ENCODE peak calls at places on chromosomes 16 and 17, in seven cellular contexts. One of them, this sample, is unnamed.

GRCh38 chr16:708959-709358 is 3.4 kb upstream of the FBXL16 start:
- DNase-seq in tibial nerve: no peak
- DNase-seq in transverse colon: no peak
- DNase-seq in A549: no peak
- DNase-seq in sigmoid colon: no peak
- DNase-seq in body of pancreas: no peak
- DNase-seq in heart left ventricle: no peak
- DNase-seq in this sample: no peak

GRCh38 chr17:21124096-21124495 is 2.7 kb upstream of the DHRS7B start:
- DNase-seq in tibial nerve: no peak
- DNase-seq in transverse colon: no peak
- DNase-seq in A549: no peak
- DNase-seq in sigmoid colon: no peak
- DNase-seq in body of pancreas: no peak
- DNase-seq in heart left ventricle: no peak
- DNase-seq in this sample: no peak

GRCh38 chr16:26317885-26318284 is 626.1 kb downstream of the HS3ST4 start:
- DNase-seq in tibial nerve: no peak
- DNase-seq in transverse colon: no peak
- DNase-seq in A549: no peak
- DNase-seq in sigmoid colon: no peak
- DNase-seq in body of pancreas: no peak
- DNase-seq in heart left ventricle: no peak
- DNase-seq in this sample: no peak

GRCh38 chr16:70687172-70687531 is 1.3 kb upstream of the MTSS2 start:
- DNase-seq in tibial nerve: no peak
- DNase-seq in transverse colon: no peak
- DNase-seq in A549: no peak
- DNase-seq in sigmoid colon: no peak
- DNase-seq in body of pancreas: no peak
- DNase-seq in heart left ventricle: peak
- DNase-seq in this sample: no peak

GRCh38 chr16:69865701-69866100 is 85.4 kb upstream of the CLEC18A start:
- DNase-seq in tibial nerve: no peak
- DNase-seq in transverse colon: no peak
- DNase-seq in A549: no peak
- DNase-seq in sigmoid colon: no peak
- DNase-seq in body of pancreas: no peak
- DNase-seq in heart left ventricle: peak
- DNase-seq in this sample: no peak

GRCh38 chr17:35373984-35374765 is 754 bp upstream of the SLFN11 start:
- DNase-seq in tibial nerve: peak
- DNase-seq in transverse colon: peak
- DNase-seq in A549: peak
- DNase-seq in sigmoid colon: peak
- DNase-seq in body of pancreas: peak
- DNase-seq in heart left ventricle: peak
- DNase-seq in this sample: peak

GRCh38 chr17:58317421-58318064 is 11.1 kb downstream of the TSPOAP1 start:
- DNase-seq in tibial nerve: no peak
- DNase-seq in transverse colon: peak
- DNase-seq in A549: peak
- DNase-seq in sigmoid colon: peak
- DNase-seq in body of pancreas: peak
- DNase-seq in heart left ventricle: peak
- DNase-seq in this sample: peak

GRCh38 chr17:70947215-70947614 is 777.9 kb downstream of the KCNJ2 start:
- DNase-seq in tibial nerve: no peak
- DNase-seq in transverse colon: no peak
- DNase-seq in A549: no peak
- DNase-seq in sigmoid colon: no peak
- DNase-seq in body of pancreas: no peak
- DNase-seq in heart left ventricle: no peak
- DNase-seq in this sample: no peak

GRCh38 chr17:30393911-30394867 is 15.5 kb downstream of the CPD start:
- DNase-seq in tibial nerve: no peak
- DNase-seq in transverse colon: no peak
- DNase-seq in A549: no peak
- DNase-seq in sigmoid colon: no peak
- DNase-seq in body of pancreas: no peak
- DNase-seq in heart left ventricle: no peak
- DNase-seq in this sample: no peak

GRCh38 chr16:72995151-72995881 is 52.6 kb downstream of the ZFHX3 start:
- DNase-seq in tibial nerve: no peak
- DNase-seq in transverse colon: peak
- DNase-seq in A549: peak
- DNase-seq in sigmoid colon: no peak
- DNase-seq in body of pancreas: no peak
- DNase-seq in heart left ventricle: no peak
- DNase-seq in this sample: no peak

GRCh38 chr17:58531661-58532554 is 17.5 kb upstream of the MTMR4 start:
- DNase-seq in tibial nerve: no peak
- DNase-seq in transverse colon: peak
- DNase-seq in A549: no peak
- DNase-seq in sigmoid colon: peak
- DNase-seq in body of pancreas: peak
- DNase-seq in heart left ventricle: peak
- DNase-seq in this sample: peak

GRCh38 chr16:54015147-54015546 is 271.4 kb downstream of the IRX3 start:
- DNase-seq in tibial nerve: no peak
- DNase-seq in transverse colon: no peak
- DNase-seq in A549: no peak
- DNase-seq in sigmoid colon: no peak
- DNase-seq in body of pancreas: no peak
- DNase-seq in heart left ventricle: no peak
- DNase-seq in this sample: no peak

GRCh38 chr16:28163699-28164584 is 47.8 kb downstream of the XPO6 start:
- DNase-seq in tibial nerve: no peak
- DNase-seq in transverse colon: no peak
- DNase-seq in A549: no peak
- DNase-seq in sigmoid colon: no peak
- DNase-seq in body of pancreas: no peak
- DNase-seq in heart left ventricle: no peak
- DNase-seq in this sample: no peak

DNA sequence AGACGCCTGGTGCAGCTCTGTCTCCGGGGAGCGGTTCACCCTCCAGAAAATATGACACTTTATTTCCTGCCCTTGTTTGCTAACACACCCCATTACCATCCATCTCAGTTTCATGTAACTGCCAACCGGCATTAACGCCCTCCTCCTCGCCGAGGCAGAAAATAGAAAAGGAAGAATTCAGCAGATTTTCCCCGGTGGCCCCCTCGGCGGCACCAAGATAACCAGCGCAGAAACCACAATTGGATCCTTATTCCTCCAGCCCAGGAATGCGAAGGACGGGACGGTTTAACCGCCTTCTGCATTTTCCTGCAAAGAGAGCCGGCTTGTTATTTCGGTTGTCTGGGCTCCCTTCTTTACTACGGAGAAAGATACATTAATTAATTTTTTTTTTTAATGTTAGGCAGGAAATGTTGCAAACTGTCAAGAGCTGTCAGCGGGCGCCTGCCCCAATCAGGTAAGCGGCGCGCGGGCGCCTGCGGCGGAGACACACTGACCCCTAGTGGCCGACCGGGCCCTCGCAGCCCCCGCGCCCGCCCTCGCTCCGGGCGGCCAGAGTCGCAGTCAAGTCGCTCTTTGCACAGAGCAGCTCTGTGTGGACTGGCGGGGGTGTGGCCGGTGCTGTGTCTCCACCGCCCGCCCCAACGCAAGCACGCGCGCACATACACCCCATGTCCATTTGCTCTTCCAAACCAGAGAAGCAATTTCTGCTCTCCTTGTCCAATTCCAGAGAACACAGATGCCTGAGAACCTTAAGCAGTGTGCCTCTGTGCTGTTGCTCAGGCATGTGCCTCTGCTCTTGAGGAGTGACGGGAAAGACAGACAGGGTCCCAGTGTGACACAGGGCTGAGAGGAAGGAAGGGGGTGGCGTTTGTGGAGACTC is 53.6 kb downstream of the C17orf67 start:
- DNase-seq in tibial nerve: peak
- DNase-seq in transverse colon: peak
- DNase-seq in A549: peak
- DNase-seq in sigmoid colon: peak
- DNase-seq in body of pancreas: peak
- DNase-seq in heart left ventricle: peak
- DNase-seq in this sample: peak
- TF ChIP-seq POLR2A in tibial nerve: no peak
- TF ChIP-seq POLR2A in transverse colon: no peak
- TF ChIP-seq POLR2A in A549: no peak
- TF ChIP-seq POLR2A in sigmoid colon: no peak
- TF ChIP-seq POLR2A in body of pancreas: no peak
- TF ChIP-seq POLR2A in heart left ventricle: no peak
- TF ChIP-seq POLR2A in this sample: no peak

GRCh38 chr17:419073-419735 is 66.6 kb upstream of the RPH3AL start:
- DNase-seq in tibial nerve: no peak
- DNase-seq in transverse colon: peak
- DNase-seq in A549: no peak
- DNase-seq in sigmoid colon: no peak
- DNase-seq in body of pancreas: no peak
- DNase-seq in heart left ventricle: no peak
- DNase-seq in this sample: peak

GRCh38 chr17:413706-414440 is 61.3 kb upstream of the RPH3AL start:
- DNase-seq in tibial nerve: no peak
- DNase-seq in transverse colon: no peak
- DNase-seq in A549: no peak
- DNase-seq in sigmoid colon: no peak
- DNase-seq in body of pancreas: no peak
- DNase-seq in heart left ventricle: no peak
- DNase-seq in this sample: no peak

GRCh38 chr17:418421-418751 is 65.8 kb upstream of the RPH3AL start:
- DNase-seq in tibial nerve: no peak
- DNase-seq in transverse colon: no peak
- DNase-seq in A549: no peak
- DNase-seq in sigmoid colon: no peak
- DNase-seq in body of pancreas: no peak
- DNase-seq in heart left ventricle: no peak
- DNase-seq in this sample: no peak

GRCh38 chr17:417691-418420 is 65.2 kb upstream of the RPH3AL start:
- DNase-seq in tibial nerve: no peak
- DNase-seq in transverse colon: no peak
- DNase-seq in A549: no peak
- DNase-seq in sigmoid colon: no peak
- DNase-seq in body of pancreas: no peak
- DNase-seq in heart left ventricle: no peak
- DNase-seq in this sample: no peak

GRCh38 chr17:416293-417206 is 63.9 kb upstream of the RPH3AL start:
- DNase-seq in tibial nerve: no peak
- DNase-seq in transverse colon: peak
- DNase-seq in A549: no peak
- DNase-seq in sigmoid colon: no peak
- DNase-seq in body of pancreas: no peak
- DNase-seq in heart left ventricle: no peak
- DNase-seq in this sample: peak
- H3K27ac ChIP-seq in tibial nerve: no peak
- H3K27ac ChIP-seq in transverse colon: peak
- H3K27ac ChIP-seq in A549: no peak
- H3K27ac ChIP-seq in sigmoid colon: no peak
- H3K27ac ChIP-seq in body of pancreas: no peak
- H3K27ac ChIP-seq in heart left ventricle: no peak
- H3K27ac ChIP-seq in this sample: peak

GRCh38 chr16:51151951-51152663 is 1.0 kb upstream of the SALL1 start:
- DNase-seq in tibial nerve: peak
- DNase-seq in transverse colon: peak
- DNase-seq in A549: no peak
- DNase-seq in sigmoid colon: no peak
- DNase-seq in body of pancreas: peak
- DNase-seq in heart left ventricle: peak
- DNase-seq in this sample: no peak
- TF ChIP-seq POLR2A in tibial nerve: no peak
- TF ChIP-seq POLR2A in transverse colon: peak
- TF ChIP-seq POLR2A in A549: no peak
- TF ChIP-seq POLR2A in sigmoid colon: no peak
- TF ChIP-seq POLR2A in body of pancreas: no peak
- TF ChIP-seq POLR2A in heart left ventricle: no peak
- TF ChIP-seq POLR2A in this sample: no peak

GRCh38 chr17:68906638-68907037 is 48.6 kb downstream of the ABCA8 start:
- DNase-seq in tibial nerve: no peak
- DNase-seq in transverse colon: no peak
- DNase-seq in A549: no peak
- DNase-seq in sigmoid colon: no peak
- DNase-seq in body of pancreas: no peak
- DNase-seq in heart left ventricle: no peak
- DNase-seq in this sample: no peak
- H3K27ac ChIP-seq in tibial nerve: peak
- H3K27ac ChIP-seq in transverse colon: no peak
- H3K27ac ChIP-seq in A549: no peak
- H3K27ac ChIP-seq in sigmoid colon: no peak
- H3K27ac ChIP-seq in body of pancreas: no peak
- H3K27ac ChIP-seq in heart left ventricle: peak
- H3K27ac ChIP-seq in this sample: no peak

DNA sequence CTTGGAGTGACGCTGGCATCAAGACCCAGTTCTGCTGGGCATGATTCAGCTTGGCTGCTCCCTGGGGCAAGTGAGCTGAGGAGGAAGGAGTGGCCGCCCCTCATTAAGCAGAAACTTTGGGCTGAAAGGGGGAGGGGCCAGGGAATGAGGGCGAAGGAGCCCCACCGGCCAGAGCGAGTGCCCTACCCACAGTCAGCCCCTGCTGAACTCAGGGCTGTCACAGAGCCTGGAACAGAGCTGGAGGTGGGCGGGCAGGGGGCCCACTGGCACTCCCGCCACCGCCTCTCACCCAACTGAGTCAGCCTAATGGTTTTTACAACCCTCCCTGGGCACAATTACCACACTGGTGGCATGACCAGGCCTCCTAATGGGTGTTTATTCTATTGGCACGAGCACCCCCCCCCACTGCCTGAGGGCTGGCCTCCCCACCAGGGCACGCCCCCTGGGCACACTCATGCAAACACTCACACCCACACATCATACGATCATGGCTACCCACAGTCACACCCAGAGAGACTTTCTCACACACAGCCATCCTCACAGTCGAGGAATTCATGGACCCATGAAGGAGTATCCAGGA is 19.2 kb downstream of the UNC119 start:
- DNase-seq in tibial nerve: no peak
- DNase-seq in transverse colon: peak
- DNase-seq in A549: no peak
- DNase-seq in sigmoid colon: no peak
- DNase-seq in body of pancreas: no peak
- DNase-seq in heart left ventricle: no peak
- DNase-seq in this sample: peak
- TF ChIP-seq POLR2A in tibial nerve: no peak
- TF ChIP-seq POLR2A in transverse colon: no peak
- TF ChIP-seq POLR2A in A549: no peak
- TF ChIP-seq POLR2A in sigmoid colon: no peak
- TF ChIP-seq POLR2A in body of pancreas: no peak
- TF ChIP-seq POLR2A in heart left ventricle: no peak
- TF ChIP-seq POLR2A in this sample: no peak

GRCh38 chr17:9644910-9645751 is at the start of gene USP43:
- DNase-seq in tibial nerve: no peak
- DNase-seq in transverse colon: peak
- DNase-seq in A549: peak
- DNase-seq in sigmoid colon: no peak
- DNase-seq in body of pancreas: peak
- DNase-seq in heart left ventricle: no peak
- DNase-seq in this sample: no peak
- H3K27ac ChIP-seq in tibial nerve: no peak
- H3K27ac ChIP-seq in transverse colon: peak
- H3K27ac ChIP-seq in A549: peak
- H3K27ac ChIP-seq in sigmoid colon: no peak
- H3K27ac ChIP-seq in body of pancreas: peak
- H3K27ac ChIP-seq in heart left ventricle: no peak
- H3K27ac ChIP-seq in this sample: peak